ENCODE peak calls at places on chromosome 21, in nine cellular contexts. J is Caco-2, H is heart right ventricle, E is psoas muscle, Z is transverse colon, N is GM23248, V is thoracic aorta, U is esophagus squamous epithelium, W is right lobe of liver. O is an unnamed sample. For H3K4me1 and H3K36me3, the result is how much of the 10 kb centered on the place peaks cover.

GRCh38 chr21:38277501-38278111 is 20.8 kb downstream of the KCNJ15 start:
- DNase-seq in N (peak), E (no peak), W (no peak), U (no peak), J (no peak), H (no peak), Z (no peak), V (no peak), O (no peak)

GRCh38 chr21:43868461-43868860 is 3.4 kb downstream of the AGPAT3 start:
- DNase-seq in U (no peak), V (no peak), H (no peak), E (no peak), W (peak), Z (no peak), N (no peak), J (no peak), O (no peak)

GRCh38 chr21:23308741-23309140 is 2298.5 kb downstream of the MRPL39 start:
- DNase-seq in N (no peak), E (no peak), H (no peak), J (no peak), W (no peak), U (no peak), V (no peak), Z (no peak), O (no peak)

GRCh38 chr21:37986751-37987399 is 70.6 kb upstream of the KCNJ6 start:
- DNase-seq in E (no peak), H (no peak), J (no peak), V (no peak), U (no peak), N (no peak), Z (no peak), W (no peak), O (no peak)

GRCh38 chr21:38775733-38776132 is 30.0 kb upstream of the ETS2 start:
- DNase-seq in Z (no peak), V (no peak), E (no peak), N (no peak), J (no peak), W (no peak), U (no peak), H (no peak), O (no peak)

GRCh38 chr21:37407719-37408455 is 41.3 kb downstream of the DYRK1A start:
- DNase-seq in W (no peak), H (no peak), E (no peak), Z (no peak), J (no peak), N (peak), U (no peak), V (no peak), O (no peak)

GRCh38 chr21:26007911-26008579 is 162.5 kb downstream of the APP start:
- DNase-seq in J (no peak), U (no peak), E (no peak), N (peak), Z (no peak), H (no peak), W (no peak), V (no peak), O (no peak)

GRCh38 chr21:26224351-26224750 is 53.8 kb upstream of the APP start:
- DNase-seq in J (no peak), V (no peak), N (no peak), E (no peak), Z (no peak), H (no peak), W (no peak), U (no peak), O (no peak)

GRCh38 chr21:18832950-18833349 is 429.4 kb upstream of the TMPRSS15 start:
- DNase-seq in U (no peak), H (no peak), N (no peak), E (no peak), W (no peak), V (no peak), Z (no peak), J (peak), O (no peak)

GRCh38 chr21:26064506-26064905 is 106.1 kb downstream of the APP start:
- DNase-seq in N (no peak), J (no peak), V (no peak), U (no peak), Z (no peak), H (no peak), W (no peak), E (no peak), O (no peak)

GRCh38 chr21:21051109-21052055 is 53.2 kb downstream of the NCAM2 start:
- DNase-seq in Z (no peak), V (no peak), N (no peak), H (no peak), U (no peak), E (no peak), W (no peak), J (no peak), O (no peak)

GRCh38 chr21:21045538-21045937 is 47.3 kb downstream of the NCAM2 start:
- DNase-seq in E (no peak), V (no peak), W (no peak), J (no peak), N (no peak), Z (no peak), H (no peak), U (no peak), O (no peak)

GRCh38 chr21:21046063-21046462 is 47.9 kb downstream of the NCAM2 start:
- DNase-seq in H (no peak), Z (no peak), N (no peak), E (no peak), J (no peak), W (no peak), V (no peak), U (no peak), O (no peak)
- H3K4me1 ChIP-seq in H (under half), Z (under half), N (under half), E (under half), J (under half), W (under half), V (under half), U (under half), O (under half)

GRCh38 chr21:33286600-33287456 is 20.7 kb downstream of the IL10RB start:
- DNase-seq in U (no peak), V (no peak), N (peak), E (no peak), J (no peak), H (no peak), W (no peak), Z (peak), O (no peak)
- H3K36me3 ChIP-seq in U (half or more), V (under half), N (under half), E (half or more), J (under half), H (half or more), W (under half), Z (under half), O (half or more)

DNA sequence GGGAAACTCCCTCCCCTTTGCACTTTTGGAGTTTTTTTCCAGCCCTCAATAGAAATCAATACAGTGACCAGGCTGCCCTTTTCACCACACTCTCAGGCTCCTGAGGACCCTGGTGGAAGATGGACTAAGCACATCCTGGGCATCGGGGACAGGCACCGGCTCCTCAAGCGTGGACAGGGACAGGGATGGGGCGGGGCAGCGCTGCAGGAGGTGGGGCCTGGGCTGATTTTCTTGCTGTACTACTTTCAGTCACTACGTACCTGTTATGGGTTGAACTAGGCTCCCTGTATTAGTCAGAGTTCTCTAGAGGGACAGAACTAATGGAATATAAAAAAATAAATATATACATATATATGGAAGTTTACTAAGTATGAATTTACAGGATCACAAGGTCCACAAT is 2.5 kb downstream of the MX2 start:
- DNase-seq in Z (no peak), W (no peak), J (no peak), H (no peak), U (no peak), N (no peak), E (no peak), V (no peak), O (no peak)
- H3K4me1 ChIP-seq in Z (under half), W (under half), J (under half), H (under half), U (half or more), N (under half), E (under half), V (under half), O (under half)

GRCh38 chr21:36400719-36401118 is 15.5 kb downstream of the CHAF1B start:
- DNase-seq in W (no peak), N (no peak), U (no peak), J (no peak), H (no peak), V (no peak), E (no peak), Z (no peak), O (no peak)
- H3K36me3 ChIP-seq in W (under half), N (under half), U (under half), J (under half), H (under half), V (under half), E (half or more), Z (under half), O (under half)

DNA sequence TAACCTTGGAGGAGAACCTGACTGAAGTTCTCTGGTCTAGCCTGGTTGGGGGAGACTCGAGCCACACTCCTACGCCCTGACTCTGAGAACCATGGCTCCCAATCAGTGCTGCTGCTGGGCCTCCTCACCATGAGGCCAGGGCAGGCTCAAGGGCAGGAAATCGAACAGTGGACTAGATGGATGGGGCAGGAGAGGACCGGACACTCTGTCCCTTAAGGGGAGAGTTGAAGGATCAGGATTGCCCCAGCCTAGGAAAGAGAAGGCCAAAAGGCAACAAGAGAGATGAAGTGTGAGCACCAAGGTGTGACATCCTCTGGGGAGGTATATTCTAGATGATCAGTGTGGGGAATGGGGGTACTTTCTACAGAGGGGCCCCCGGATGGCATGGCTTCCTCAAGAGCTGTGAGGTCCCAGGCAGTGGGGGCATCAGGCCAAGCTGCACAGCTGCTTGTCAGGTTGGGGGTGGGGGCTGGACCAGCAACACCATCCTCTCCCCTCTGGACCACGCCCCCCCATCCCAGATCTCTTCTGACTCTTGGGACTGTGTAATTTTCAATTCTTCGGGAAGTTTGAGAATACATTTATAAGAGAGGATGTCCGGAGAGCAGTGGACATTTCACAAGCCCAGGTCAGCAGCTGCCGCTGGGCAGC is 34.0 kb downstream of the MX1 start:
- DNase-seq in Z (no peak), V (no peak), J (no peak), U (no peak), H (no peak), W (no peak), N (no peak), E (no peak), O (no peak)
- H3K4me1 ChIP-seq in Z (under half), V (under half), J (under half), U (under half), H (under half), W (under half), N (under half), E (under half), O (under half)

DNA sequence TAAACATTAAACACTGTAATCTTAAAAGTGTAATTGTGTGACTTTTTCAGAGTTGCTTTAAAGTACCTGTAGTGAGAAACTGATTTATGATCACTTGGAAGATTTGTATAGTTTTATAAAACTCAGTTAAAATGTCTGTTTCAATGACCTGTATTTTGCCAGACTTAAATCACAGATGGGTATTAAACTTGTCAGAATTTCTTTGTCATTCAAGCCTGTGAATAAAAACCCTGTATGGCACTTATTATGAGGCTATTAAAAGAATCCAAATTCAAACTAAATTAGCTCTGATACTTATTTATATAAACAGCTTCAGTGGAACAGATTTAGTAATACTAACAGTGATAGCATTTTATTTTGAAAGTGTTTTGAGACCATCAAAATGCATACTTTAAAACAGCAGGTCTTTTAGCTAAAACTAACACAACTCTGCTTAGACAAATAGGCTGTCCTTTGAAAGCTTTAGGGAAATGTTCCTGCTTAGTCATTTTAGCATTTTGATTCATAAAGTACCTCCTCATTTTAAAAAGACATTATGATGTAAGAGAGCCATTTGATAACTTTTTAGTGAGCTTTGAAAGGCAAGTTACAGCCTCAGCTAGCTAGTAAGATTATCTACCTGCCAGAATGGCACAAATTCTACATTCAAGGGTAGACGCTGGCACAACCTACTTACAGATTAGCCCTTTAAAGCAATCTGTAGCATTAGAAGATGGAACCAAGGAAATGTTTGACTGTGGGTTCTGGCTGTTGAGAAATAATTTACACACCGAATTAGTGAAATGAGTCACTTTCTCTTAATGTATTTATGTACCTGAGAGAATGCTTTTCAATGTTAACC is 9.4 kb downstream of the SOD1 start:
- DNase-seq in E (no peak), J (no peak), Z (no peak), V (no peak), U (no peak), W (no peak), H (no peak), N (no peak), O (no peak)
- H3K36me3 ChIP-seq in E (half or more), J (under half), Z (under half), V (under half), U (half or more), W (half or more), H (half or more), N (under half), O (half or more)

DNA sequence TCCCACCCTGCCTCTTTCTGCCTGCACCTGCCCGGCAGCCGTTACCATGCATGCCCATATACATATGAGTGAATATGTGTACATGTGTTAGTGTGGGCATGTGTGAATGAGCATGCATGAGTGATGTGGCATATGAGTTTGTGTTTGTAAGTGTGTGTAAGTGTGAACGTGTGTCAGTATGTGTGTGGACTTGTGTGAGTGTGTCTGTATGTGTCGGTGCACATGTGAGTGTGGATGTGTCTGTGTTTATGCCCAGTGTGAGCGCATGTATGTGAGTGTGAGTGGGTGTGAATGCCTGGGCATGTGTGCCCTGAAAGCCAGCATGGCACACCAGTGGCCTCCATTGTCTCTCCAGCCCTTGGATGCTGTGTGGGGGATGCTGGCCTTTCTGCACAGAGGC is 2.5 kb upstream of the UMODL1 start:
- DNase-seq in N (no peak), V (no peak), J (no peak), W (no peak), U (no peak), H (no peak), E (peak), Z (no peak), O (no peak)
- H3K4me1 ChIP-seq in N (under half), V (under half), J (under half), W (under half), U (under half), H (under half), E (under half), Z (under half), O (under half)

GRCh38 chr21:44970766-44971671 is 31.2 kb downstream of the SLX9 start:
- DNase-seq in W (no peak), Z (no peak), E (no peak), N (no peak), U (no peak), V (no peak), H (no peak), J (no peak), O (no peak)

GRCh38 chr21:44971672-44971995 is 31.8 kb downstream of the SLX9 start:
- DNase-seq in Z (no peak), V (no peak), U (no peak), E (no peak), H (no peak), W (no peak), J (no peak), N (no peak), O (no peak)

GRCh38 chr21:44967082-44968047 is 27.5 kb downstream of the SLX9 start:
- DNase-seq in E (peak), Z (no peak), V (no peak), W (no peak), J (no peak), N (no peak), U (no peak), H (no peak), O (no peak)

GRCh38 chr21:44969965-44970755 is 30.3 kb downstream of the SLX9 start:
- DNase-seq in Z (no peak), E (no peak), V (no peak), N (peak), U (no peak), H (no peak), J (no peak), W (no peak), O (no peak)

GRCh38 chr21:44969066-44969649 is 29.3 kb downstream of the SLX9 start:
- DNase-seq in Z (no peak), J (no peak), N (no peak), W (no peak), H (no peak), E (no peak), U (no peak), V (no peak), O (no peak)
- H3K36me3 ChIP-seq in Z (under half), J (under half), N (under half), W (under half), H (half or more), E (under half), U (half or more), V (under half), O (under half)

GRCh38 chr21:15054089-15054488 is 10.7 kb downstream of the NRIP1 start:
- DNase-seq in H (no peak), W (no peak), E (no peak), N (no peak), Z (peak), J (no peak), V (no peak), U (no peak), O (no peak)
- H3K4me1 ChIP-seq in H (half or more), W (under half), E (half or more), N (half or more), Z (half or more), J (under half), V (under half), U (half or more), O (half or more)

GRCh38 chr21:28308516-28308915 is 684.2 kb downstream of the LTN1 start:
- DNase-seq in H (no peak), N (peak), V (no peak), E (no peak), J (no peak), U (no peak), Z (no peak), W (no peak), O (no peak)

GRCh38 chr21:28317177-28317950 is 675.3 kb downstream of the LTN1 start:
- DNase-seq in V (no peak), Z (peak), H (no peak), N (no peak), J (no peak), W (no peak), E (no peak), U (no peak), O (no peak)

GRCh38 chr21:28310711-28311110 is 682.0 kb downstream of the LTN1 start:
- DNase-seq in Z (no peak), W (no peak), N (no peak), H (no peak), J (no peak), U (no peak), V (no peak), E (no peak), O (no peak)

GRCh38 chr21:28309596-28309995 is 683.1 kb downstream of the LTN1 start:
- DNase-seq in V (no peak), W (no peak), N (no peak), U (no peak), H (no peak), E (no peak), Z (no peak), J (no peak), O (no peak)

GRCh38 chr21:28311776-28312175 is 680.9 kb downstream of the LTN1 start:
- DNase-seq in U (no peak), E (no peak), V (no peak), N (peak), J (no peak), H (no peak), W (no peak), Z (no peak), O (no peak)
- H3K36me3 ChIP-seq in U (under half), E (under half), V (under half), N (under half), J (under half), H (under half), W (under half), Z (under half), O (under half)